ENCODE peak calls at places on chromosomes 6 and 20, in six cellular contexts. U, M, I, H, J and T are unnamed samples.

GRCh38 chr20:57213291-57213690 is 53.1 kb downstream of the BMP7 start:
- DNase-seq in I (no peak), U (no peak), J (no peak), M (no peak), H (no peak), T (no peak)

GRCh38 chr6:12060780-12061619 is 48.9 kb downstream of the HIVEP1 start:
- DNase-seq in H (no peak), I (peak), J (peak), U (no peak), M (peak), T (peak)

GRCh38 chr6:6600865-6601264 is 12.3 kb downstream of the LY86 start:
- DNase-seq in J (no peak), H (no peak), U (peak), M (no peak), I (no peak), T (no peak)

GRCh38 chr6:139967497-139967896 is 593.0 kb upstream of the CITED2 start:
- DNase-seq in U (no peak), J (no peak), I (no peak), M (no peak), H (no peak), T (no peak)

GRCh38 chr6:163427498-163428254 is 13.2 kb downstream of the QKI start:
- DNase-seq in U (peak), I (no peak), J (no peak), H (no peak), M (no peak), T (no peak)

GRCh38 chr6:78947962-78948361 is 80.6 kb downstream of the IRAK1BP1 start:
- DNase-seq in U (no peak), J (no peak), I (no peak), H (no peak), M (no peak), T (no peak)

GRCh38 chr6:1062786-1063545 is 248.9 kb upstream of the FOXQ1 start:
- DNase-seq in I (no peak), H (no peak), J (peak), M (no peak), U (peak), T (no peak)

GRCh38 chr6:55902796-55903195 is 27.4 kb upstream of the BMP5 start:
- DNase-seq in I (no peak), H (no peak), U (no peak), M (no peak), J (no peak), T (no peak)

GRCh38 chr6:144202879-144203468 is 52.7 kb downstream of the STX11 start:
- DNase-seq in I (no peak), M (no peak), H (no peak), U (no peak), J (no peak), T (no peak)

GRCh38 chr20:36367907-36368306 is 61.8 kb downstream of the DLGAP4 start:
- DNase-seq in I (no peak), H (no peak), M (no peak), U (no peak), J (no peak), T (no peak)

GRCh38 chr20:23125625-23126191 is 39.6 kb upstream of the CD93 start:
- DNase-seq in M (no peak), U (no peak), I (no peak), J (no peak), H (no peak), T (peak)

GRCh38 chr6:133787859-133788505 is 100.9 kb upstream of the TCF21 start:
- DNase-seq in H (no peak), J (no peak), M (no peak), I (no peak), U (no peak), T (no peak)

GRCh38 chr20:1619861-1620444 is at the start of gene SIRPB1:
- DNase-seq in I (no peak), H (no peak), J (no peak), M (peak), U (peak), T (peak)

GRCh38 chr6:43965628-43966373 is 161.5 kb downstream of the MRPL14 start:
- DNase-seq in M (no peak), H (no peak), J (no peak), U (no peak), I (no peak), T (no peak)

GRCh38 chr6:148203281-148203925 is 139.2 kb upstream of the SASH1 start:
- DNase-seq in J (no peak), I (no peak), M (no peak), H (no peak), U (no peak), T (no peak)

GRCh38 chr6:128464790-128465189 is 55.6 kb downstream of the PTPRK start:
- DNase-seq in I (no peak), J (no peak), H (no peak), U (no peak), M (no peak), T (no peak)

GRCh38 chr6:122408697-122409458 is 9.4 kb downstream of the HSF2 start:
- DNase-seq in I (no peak), J (no peak), H (no peak), M (no peak), U (no peak), T (no peak)

DNA sequence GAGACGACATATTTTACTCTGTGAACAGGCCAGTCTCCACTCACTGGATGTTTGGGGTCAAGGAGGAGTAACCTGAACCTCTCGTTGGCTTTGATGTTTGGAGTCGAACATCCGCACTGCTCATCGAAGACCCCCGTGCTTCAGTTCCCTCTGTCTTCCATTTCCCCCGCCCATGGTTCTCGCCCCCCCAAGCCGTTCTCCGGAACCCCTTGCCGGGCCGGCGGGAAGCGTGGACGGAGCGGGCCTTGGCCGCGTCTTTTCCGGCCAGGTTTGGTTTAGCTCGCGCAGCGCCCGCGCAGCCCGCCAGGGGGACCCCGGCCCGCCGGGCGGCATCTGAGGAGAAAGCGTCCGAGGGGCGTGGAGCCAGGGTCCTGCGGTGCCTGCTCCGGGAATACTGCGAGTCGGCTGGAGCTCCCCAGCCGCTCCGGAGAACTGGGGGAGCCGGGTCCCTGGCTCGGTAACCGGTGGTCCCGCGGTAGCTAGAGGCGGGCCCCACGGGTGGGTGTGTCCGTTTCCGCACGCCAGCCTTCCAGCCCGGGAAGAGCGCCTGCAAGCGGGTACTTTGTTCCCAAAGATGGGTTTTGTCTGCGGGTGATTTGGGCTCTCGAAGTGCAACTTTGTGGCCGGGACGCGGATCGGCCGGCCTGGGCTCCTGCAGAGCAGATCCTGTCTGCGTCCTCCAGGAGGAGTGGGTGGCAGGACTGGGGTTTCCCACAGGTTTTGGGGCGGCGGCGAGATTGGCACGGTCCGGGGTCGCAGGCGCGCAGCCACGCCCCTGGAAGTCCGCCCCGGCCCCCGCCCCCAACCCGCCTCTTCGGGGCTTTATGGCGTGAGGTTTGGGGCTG is 429 bp upstream of the TMEM200A start:
- DNase-seq in I (no peak), U (peak), M (peak), H (peak), J (peak), T (no peak)
- TF ChIP-seq GABPA in I (no peak), U (no peak), M (no peak), H (no peak), J (no peak), T (no peak)

DNA sequence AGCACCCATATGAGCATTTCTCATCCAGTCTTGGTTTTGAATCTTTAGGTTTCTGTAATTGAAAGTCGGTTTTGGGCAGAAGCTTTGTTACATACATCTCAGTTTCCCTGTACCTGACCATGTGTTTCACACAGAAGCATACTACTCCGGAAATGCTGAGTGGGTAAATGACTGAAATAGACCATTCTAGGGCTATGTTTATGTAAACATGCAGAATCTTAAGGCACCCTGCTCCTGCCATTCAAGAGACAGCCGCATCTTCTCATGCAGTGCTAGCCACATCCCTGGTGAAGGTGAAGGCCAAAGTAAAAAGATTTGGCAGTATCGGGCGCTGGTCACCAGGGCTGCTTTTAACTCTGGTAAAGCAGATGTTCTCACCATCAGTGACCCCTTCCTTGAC is 171.3 kb downstream of the ISM1 start:
- DNase-seq in H (no peak), U (no peak), M (no peak), I (no peak), J (no peak), T (no peak)
- TF ChIP-seq GABPA in H (no peak), U (no peak), M (no peak), I (no peak), J (no peak), T (no peak)

GRCh38 chr6:28764014-28764723 is 159.6 kb downstream of the TRIM27 start:
- DNase-seq in H (no peak), I (no peak), J (no peak), U (no peak), M (peak), T (no peak)
- TF ChIP-seq GABPA in H (no peak), I (no peak), J (no peak), U (no peak), M (peak), T (no peak)

GRCh38 chr20:10789386-10789785 is 115.6 kb upstream of the JAG1 start:
- DNase-seq in H (no peak), J (no peak), M (no peak), I (no peak), U (no peak), T (no peak)

GRCh38 chr20:10788055-10788454 is 114.3 kb upstream of the JAG1 start:
- DNase-seq in J (no peak), H (no peak), I (no peak), U (no peak), M (no peak), T (no peak)

GRCh38 chr20:10790013-10790412 is 116.2 kb upstream of the JAG1 start:
- DNase-seq in U (peak), J (no peak), I (no peak), M (no peak), H (no peak), T (peak)

GRCh38 chr20:10786678-10787077 is 112.9 kb upstream of the JAG1 start:
- DNase-seq in I (no peak), H (no peak), U (no peak), J (no peak), M (no peak), T (no peak)

GRCh38 chr20:10788877-10789276 is 115.1 kb upstream of the JAG1 start:
- DNase-seq in J (no peak), U (no peak), M (no peak), H (no peak), I (no peak), T (no peak)
- TF ChIP-seq GABPA in J (no peak), U (no peak), M (no peak), H (no peak), I (no peak), T (no peak)

DNA sequence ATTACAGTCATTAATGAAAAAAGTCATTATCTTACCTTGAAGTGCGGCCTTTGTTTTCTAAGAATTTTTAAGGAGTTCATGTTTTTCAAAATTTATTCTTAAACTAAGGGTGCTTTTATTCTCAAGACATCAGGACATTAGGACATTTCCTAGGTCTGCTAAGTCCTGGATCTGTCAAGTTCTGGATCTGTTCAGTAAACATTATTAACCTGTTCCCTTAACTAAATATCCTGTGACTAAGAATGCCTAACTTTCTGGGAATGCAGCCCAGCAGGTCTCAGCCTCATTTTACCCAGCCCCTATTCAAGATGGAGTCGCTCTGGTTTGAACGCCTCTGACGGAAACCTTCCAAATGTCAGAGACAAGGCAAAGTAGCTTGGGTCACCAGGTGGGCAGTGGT is 302.6 kb downstream of the SYNE1 start:
- DNase-seq in I (no peak), M (no peak), J (no peak), H (no peak), U (no peak), T (no peak)
- TF ChIP-seq GABPA in I (no peak), M (no peak), J (no peak), H (no peak), U (no peak), T (no peak)

DNA sequence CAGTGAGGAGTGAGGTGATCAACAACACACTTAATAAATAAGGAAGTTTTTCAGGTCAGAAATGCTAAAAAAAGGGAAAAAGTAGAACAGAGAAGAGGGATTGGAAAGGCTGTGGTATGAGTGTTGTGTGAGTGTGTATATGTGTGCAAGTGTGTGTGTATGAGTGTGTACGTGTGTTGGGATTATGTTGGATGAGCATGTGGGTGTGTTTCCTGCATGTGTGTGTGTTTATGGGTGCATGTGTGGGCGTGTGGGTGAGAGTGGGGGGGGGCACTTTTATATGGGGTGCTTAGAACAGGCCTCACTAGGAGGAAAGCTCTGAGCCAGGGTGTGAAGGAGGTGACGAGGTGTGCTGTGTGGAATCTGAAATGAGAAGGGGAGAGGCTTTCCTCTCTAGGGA is 116.8 kb upstream of the SLC22A23 start:
- DNase-seq in I (no peak), H (no peak), U (no peak), J (no peak), M (no peak), T (no peak)
- TF ChIP-seq GABPA in I (no peak), H (no peak), U (no peak), J (no peak), M (no peak), T (no peak)

GRCh38 chr6:36376742-36377141 is 10.7 kb downstream of the ETV7 start:
- DNase-seq in U (no peak), J (no peak), I (no peak), M (no peak), H (no peak), T (no peak)
- TF ChIP-seq GABPA in U (no peak), J (no peak), I (no peak), M (no peak), H (no peak), T (no peak)

DNA sequence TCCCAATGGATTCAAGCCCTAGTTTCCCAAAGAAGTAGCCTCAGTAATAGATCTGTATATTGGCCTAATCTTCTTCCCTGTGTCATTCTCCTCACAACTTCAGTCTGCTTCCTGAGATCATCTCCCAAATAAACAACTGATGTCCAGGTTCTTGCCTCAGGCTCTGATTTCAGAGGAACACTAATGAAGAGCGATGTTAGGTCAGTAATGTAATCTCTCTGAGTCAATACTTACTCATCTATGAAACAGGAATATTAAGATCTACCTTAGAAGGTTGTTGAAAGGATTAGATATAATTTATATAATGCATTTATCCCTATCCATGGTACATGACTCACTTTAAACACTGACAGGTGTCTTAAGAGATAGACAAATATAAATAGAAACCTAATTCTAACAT is 246.0 kb upstream of the FLRT3 start:
- DNase-seq in U (no peak), M (no peak), J (no peak), H (no peak), I (no peak), T (no peak)
- TF ChIP-seq GABPA in U (no peak), M (no peak), J (no peak), H (no peak), I (no peak), T (no peak)

GRCh38 chr20:59662161-59662560 is 57.8 kb downstream of the PHACTR3 start:
- DNase-seq in J (no peak), U (no peak), H (no peak), I (no peak), M (no peak), T (no peak)

GRCh38 chr20:59661141-59661540 is 56.8 kb downstream of the PHACTR3 start:
- DNase-seq in J (no peak), M (no peak), I (no peak), H (no peak), U (no peak), T (no peak)

GRCh38 chr20:59661621-59662020 is 57.3 kb downstream of the PHACTR3 start:
- DNase-seq in I (no peak), U (no peak), M (no peak), J (no peak), H (no peak), T (no peak)

GRCh38 chr20:59656417-59656816 is 52.1 kb downstream of the PHACTR3 start:
- DNase-seq in M (no peak), U (no peak), H (no peak), I (no peak), J (no peak), T (no peak)

GRCh38 chr20:59657459-59658046 is 53.2 kb downstream of the PHACTR3 start:
- DNase-seq in M (no peak), I (no peak), U (no peak), J (no peak), H (no peak), T (no peak)
- TF ChIP-seq GABPA in M (no peak), I (no peak), U (no peak), J (no peak), H (no peak), T (no peak)